ENCODE peak calls at places on chromosomes 16 and 17, in eight cellular contexts. L is SK-N-SH; B is psoas muscle; J is stomach; N is tibial artery; O is hepatocyte; K is CD8-positive, alpha-beta T cell; T is heart left ventricle. Y is an unnamed sample. For H3K27me3, the result is how much of the 10 kb centered on the place peaks cover.

GRCh38 chr16:73095142-73095791 is 47.3 kb upstream of the ZFHX3 start:
- DNase-seq in L (peak), B (no peak), J (no peak), N (no peak), O (no peak), K (no peak), T (no peak), Y (no peak)

GRCh38 chr17:77304051-77304745 is 163.4 kb downstream of the SEC14L1 start:
- DNase-seq in L (peak), B (no peak), J (no peak), N (no peak), O (no peak), K (no peak), T (no peak), Y (no peak)

GRCh38 chr17:39196820-39197331 is 593 bp downstream of the CACNB1 start:
- DNase-seq in L (peak), B (peak), J (no peak), N (peak), O (peak), K (no peak), T (no peak), Y (peak)

GRCh38 chr17:18179221-18179620 is 4.4 kb upstream of the ALKBH5 start:
- DNase-seq in L (no peak), B (no peak), J (no peak), N (no peak), O (peak), K (no peak), T (no peak), Y (no peak)

GRCh38 chr16:70711211-70711978 is 25.5 kb upstream of the MTSS2 start:
- DNase-seq in L (no peak), B (no peak), J (no peak), N (no peak), O (no peak), K (peak), T (no peak), Y (no peak)

GRCh38 chr16:63943568-63943967 is 1178.3 kb downstream of the CDH11 start:
- DNase-seq in L (no peak), B (no peak), J (no peak), N (no peak), O (no peak), K (no peak), T (no peak), Y (no peak)

GRCh38 chr17:61402978-61403845 is 3.6 kb downstream of the TBX2 start:
- DNase-seq in L (peak), B (peak), J (no peak), N (no peak), O (no peak), K (no peak), T (peak), Y (no peak)

GRCh38 chr16:85192736-85193493 is 80.6 kb upstream of the CIBAR2 start:
- DNase-seq in L (peak), B (peak), J (no peak), N (no peak), O (no peak), K (no peak), T (no peak), Y (no peak)

GRCh38 chr16:20203277-20203676 is 124.0 kb downstream of the GP2 start:
- DNase-seq in L (no peak), B (no peak), J (no peak), N (no peak), O (no peak), K (no peak), T (no peak), Y (no peak)

GRCh38 chr17:17419621-17420020 is 57.2 kb upstream of the MED9 start:
- DNase-seq in L (no peak), B (no peak), J (no peak), N (no peak), O (no peak), K (no peak), T (peak), Y (no peak)

GRCh38 chr17:8994319-8994718 is 27.0 kb upstream of the NTN1 start:
- DNase-seq in L (peak), B (peak), J (peak), N (peak), O (peak), K (peak), T (peak), Y (peak)

GRCh38 chr17:7668482-7668881 is 17.8 kb downstream of the ATP1B2 start:
- DNase-seq in L (no peak), B (no peak), J (no peak), N (no peak), O (no peak), K (no peak), T (no peak), Y (no peak)

GRCh38 chr16:11621920-11622651 is 35.4 kb upstream of the LITAF start:
- DNase-seq in L (peak), B (peak), J (no peak), N (no peak), O (no peak), K (peak), T (peak), Y (peak)

GRCh38 chr16:8878523-8878911 is 3.6 kb upstream of the LITAFD start:
- DNase-seq in L (no peak), B (peak), J (no peak), N (no peak), O (peak), K (no peak), T (no peak), Y (no peak)

GRCh38 chr17:74379495-74380085 is 12.3 kb downstream of the GPR142 start:
- DNase-seq in L (peak), B (peak), J (peak), N (peak), O (peak), K (peak), T (peak), Y (peak)

GRCh38 chr16:11254913-11255736 is 879 bp downstream of the SOCS1 start:
- DNase-seq in L (peak), B (peak), J (peak), N (peak), O (peak), K (peak), T (peak), Y (peak)

GRCh38 chr16:89700649-89701424 is 668 bp downstream of the SPATA2L start:
- DNase-seq in L (peak), B (peak), J (peak), N (no peak), O (peak), K (peak), T (peak), Y (peak)

GRCh38 chr16:70661918-70662641 is 15.7 kb downstream of the IL34 start:
- DNase-seq in L (peak), B (no peak), J (no peak), N (no peak), O (no peak), K (no peak), T (no peak), Y (no peak)

GRCh38 chr17:28883967-28884702 is 13.4 kb downstream of the FLOT2 start:
- DNase-seq in L (peak), B (no peak), J (no peak), N (no peak), O (no peak), K (no peak), T (no peak), Y (no peak)

GRCh38 chr16:14347706-14348105 is 276.6 kb downstream of the MRTFB start:
- DNase-seq in L (no peak), B (no peak), J (no peak), N (no peak), O (no peak), K (no peak), T (peak), Y (no peak)

GRCh38 chr17:77928519-77929179 is 29.9 kb upstream of the TNRC6C start:
- DNase-seq in L (no peak), B (no peak), J (no peak), N (no peak), O (no peak), K (no peak), T (no peak), Y (no peak)

GRCh38 chr16:55815320-55815719 is 17.6 kb downstream of the CES1 start:
- DNase-seq in L (no peak), B (no peak), J (no peak), N (no peak), O (no peak), K (no peak), T (no peak), Y (no peak)

GRCh38 chr16:24939738-24940137 is 75.4 kb downstream of the ARHGAP17 start:
- DNase-seq in L (no peak), B (no peak), J (no peak), N (no peak), O (no peak), K (no peak), T (no peak), Y (no peak)

GRCh38 chr16:29678691-29679267 is at the start of gene QPRT:
- DNase-seq in L (peak), B (no peak), J (no peak), N (no peak), O (peak), K (no peak), T (peak), Y (peak)

GRCh38 chr17:35537569-35538209 is at the start of gene SLFN12L:
- DNase-seq in L (no peak), B (no peak), J (no peak), N (no peak), O (no peak), K (no peak), T (no peak), Y (peak)

GRCh38 chr16:13453938-13454553 is 465.9 kb upstream of the ERCC4 start:
- DNase-seq in L (peak), B (no peak), J (peak), N (no peak), O (peak), K (no peak), T (no peak), Y (no peak)

GRCh38 chr16:84859681-84860080 is 39.9 kb downstream of the CRISPLD2 start:
- DNase-seq in L (no peak), B (no peak), J (no peak), N (no peak), O (no peak), K (no peak), T (no peak), Y (no peak)

GRCh38 chr16:66662445-66663194 is 33.9 kb downstream of the CMTM4 start:
- DNase-seq in L (peak), B (no peak), J (no peak), N (no peak), O (peak), K (no peak), T (no peak), Y (no peak)

GRCh38 chr16:57374067-57374534 is 1.8 kb downstream of the CX3CL1 start:
- DNase-seq in L (no peak), B (no peak), J (no peak), N (peak), O (no peak), K (no peak), T (no peak), Y (no peak)

GRCh38 chr17:69061901-69062556 is 1.3 kb upstream of the ABCA9 start:
- DNase-seq in L (no peak), B (no peak), J (no peak), N (no peak), O (no peak), K (no peak), T (no peak), Y (no peak)

GRCh38 chr16:84840687-84841627 is 21.2 kb downstream of the CRISPLD2 start:
- DNase-seq in L (peak), B (peak), J (no peak), N (no peak), O (no peak), K (no peak), T (no peak), Y (no peak)

GRCh38 chr17:8630802-8631553 is 453 bp upstream of the MYH10 start:
- DNase-seq in L (peak), B (peak), J (peak), N (peak), O (peak), K (peak), T (peak), Y (peak)

GRCh38 chr17:63095879-63096278 is 129.8 kb downstream of the TANC2 start:
- DNase-seq in L (no peak), B (no peak), J (no peak), N (no peak), O (no peak), K (no peak), T (no peak), Y (no peak)

GRCh38 chr17:6868579-6868978 is 37.0 kb upstream of the TEKT1 start:
- DNase-seq in L (no peak), B (no peak), J (no peak), N (no peak), O (peak), K (no peak), T (no peak), Y (no peak)

GRCh38 chr17:81543339-81543675 is 8.8 kb downstream of the FAAP100 start:
- DNase-seq in L (no peak), B (no peak), J (no peak), N (no peak), O (no peak), K (no peak), T (peak), Y (no peak)

GRCh38 chr17:6927290-6927844 is 68.5 kb upstream of the ALOX12 start:
- DNase-seq in L (no peak), B (no peak), J (no peak), N (no peak), O (no peak), K (no peak), T (no peak), Y (no peak)

GRCh38 chr17:79027274-79027924 is 3.4 kb downstream of the C1QTNF1 start:
- DNase-seq in L (peak), B (peak), J (no peak), N (peak), O (peak), K (no peak), T (peak), Y (no peak)

GRCh38 chr17:79029327-79030009 is 5.5 kb downstream of the C1QTNF1 start:
- DNase-seq in L (no peak), B (no peak), J (no peak), N (peak), O (no peak), K (no peak), T (peak), Y (no peak)

GRCh38 chr17:79027925-79028491 is 4.0 kb downstream of the C1QTNF1 start:
- DNase-seq in L (peak), B (peak), J (no peak), N (peak), O (no peak), K (no peak), T (peak), Y (no peak)

GRCh38 chr17:79026345-79027273 is 2.6 kb downstream of the C1QTNF1 start:
- DNase-seq in L (peak), B (peak), J (peak), N (peak), O (no peak), K (no peak), T (peak), Y (no peak)

GRCh38 chr17:79028496-79029326 is 4.7 kb downstream of the C1QTNF1 start:
- DNase-seq in L (peak), B (no peak), J (no peak), N (peak), O (no peak), K (no peak), T (peak), Y (no peak)
- TF ChIP-seq CTCF in L (peak), B (no peak), J (no peak), N (no peak), O (peak), K (no peak), T (peak), Y (peak)

GRCh38 chr16:58462499-58462996 is 37.4 kb upstream of the NDRG4 start:
- DNase-seq in L (no peak), B (no peak), J (no peak), N (no peak), O (no peak), K (no peak), T (peak), Y (no peak)
- H3K4me3 ChIP-seq in L (no peak), B (no peak), J (no peak), N (no peak), O (no peak), K (no peak), T (peak), Y (no peak)

DNA sequence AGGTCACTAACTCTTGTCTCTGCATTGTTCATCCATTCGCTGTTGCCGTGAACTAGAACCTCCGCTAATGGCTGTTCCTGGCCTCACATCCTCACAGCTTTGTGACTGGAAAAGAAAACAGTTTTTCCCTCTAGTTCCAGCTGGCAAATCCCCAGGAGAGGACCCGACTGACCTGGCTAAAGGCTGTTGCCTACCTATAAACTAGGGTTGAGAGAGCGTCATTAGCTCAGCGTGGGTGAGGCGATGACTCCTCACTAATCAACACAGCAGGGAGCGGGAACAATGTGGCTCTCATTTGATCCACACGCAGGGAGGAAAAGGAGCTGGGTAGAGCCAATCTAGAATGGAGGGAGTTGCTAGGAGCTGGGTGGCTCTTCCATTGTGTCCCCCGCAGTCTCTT is 282.1 kb upstream of the IRX5 start:
- DNase-seq in L (no peak), B (no peak), J (no peak), N (no peak), O (no peak), K (no peak), T (no peak), Y (no peak)
- H3K27me3 ChIP-seq in L (under half), B (under half), J (under half), N (under half), O (under half), K (under half), T (under half), Y (under half)

GRCh38 chr17:57404073-57404472 is 147.8 kb downstream of the MSI2 start:
- DNase-seq in L (peak), B (no peak), J (no peak), N (no peak), O (no peak), K (no peak), T (no peak), Y (no peak)
- TF ChIP-seq CTCF in L (peak), B (no peak), J (no peak), N (no peak), O (no peak), K (no peak), T (no peak), Y (peak)

DNA sequence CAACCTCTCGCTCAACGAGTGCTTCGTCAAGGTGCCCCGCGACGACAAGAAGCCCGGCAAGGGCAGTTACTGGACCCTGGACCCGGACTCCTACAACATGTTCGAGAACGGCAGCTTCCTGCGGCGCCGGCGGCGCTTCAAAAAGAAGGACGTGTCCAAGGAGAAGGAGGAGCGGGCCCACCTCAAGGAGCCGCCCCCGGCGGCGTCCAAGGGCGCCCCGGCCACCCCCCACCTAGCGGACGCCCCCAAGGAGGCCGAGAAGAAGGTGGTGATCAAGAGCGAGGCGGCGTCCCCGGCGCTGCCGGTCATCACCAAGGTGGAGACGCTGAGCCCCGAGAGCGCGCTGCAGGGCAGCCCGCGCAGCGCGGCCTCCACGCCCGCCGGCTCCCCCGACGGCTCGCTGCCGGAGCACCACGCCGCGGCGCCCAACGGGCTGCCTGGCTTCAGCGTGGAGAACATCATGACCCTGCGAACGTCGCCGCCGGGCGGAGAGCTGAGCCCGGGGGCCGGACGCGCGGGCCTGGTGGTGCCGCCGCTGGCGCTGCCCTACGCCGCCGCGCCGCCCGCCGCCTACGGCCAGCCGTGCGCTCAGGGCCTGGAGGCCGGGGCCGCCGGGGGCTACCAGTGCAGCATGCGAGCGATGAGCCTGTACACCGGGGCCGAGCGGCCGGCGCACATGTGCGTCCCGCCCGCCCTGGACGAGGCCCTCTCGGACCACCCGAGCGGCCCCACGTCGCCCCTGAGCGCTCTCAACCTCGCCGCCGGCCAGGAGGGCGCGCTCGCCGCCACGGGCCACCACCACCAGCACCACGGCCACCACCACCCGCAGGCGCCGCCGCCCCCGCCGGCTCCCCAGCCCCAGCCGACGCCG is 1.3 kb downstream of the FOXC2 start:
- DNase-seq in L (no peak), B (no peak), J (no peak), N (no peak), O (peak), K (no peak), T (no peak), Y (no peak)
- H3K4me3 ChIP-seq in L (peak), B (peak), J (peak), N (peak), O (no peak), K (no peak), T (peak), Y (no peak)